ENCODE peak calls at places on chromosome X, in seven cellular contexts. T is AG10803, N is PC-3, Y is foreskin fibroblast, G is AG09309, W is MM.1S, V is astrocyte of the spinal cord. Z is an unnamed sample.

GRCh38 chrX:33307954-33308353 is 96.6 kb upstream of the DMD start:
- DNase-seq in T (no peak), N (peak; percentile 1), Y (peak; percentile 6), G (no peak), W (no peak), V (no peak), Z (peak; percentile 22)

GRCh38 chrX:45758319-45758718 is 557.6 kb upstream of the DIPK2B start:
- DNase-seq in T (peak; percentile 91), N (peak; percentile 83), Y (peak; percentile 83), G (peak; percentile 84), W (peak; percentile 71), V (peak; percentile 92), Z (peak; percentile 93)

GRCh38 chrX:134460861-134461218 is 875 bp downstream of the HPRT1 start:
- DNase-seq in T (peak; percentile 3), N (peak; percentile 16), Y (peak; percentile 25), G (no peak), W (peak; percentile 18), V (peak; percentile 24), Z (peak; percentile 13)

GRCh38 chrX:40527543-40527942 is 53.2 kb upstream of the ATP6AP2 start:
- DNase-seq in T (no peak), N (no peak), Y (no peak), G (no peak), W (no peak), V (no peak), Z (no peak)

GRCh38 chrX:69093960-69094935 is 71.0 kb downstream of the PJA1 start:
- DNase-seq in T (peak; percentile 63), N (peak; percentile 67), Y (peak; percentile 54), G (peak; percentile 14), W (no peak), V (peak; percentile 56), Z (peak; percentile 72)

GRCh38 chrX:9569875-9570274 is 105.0 kb downstream of the TBL1X start:
- DNase-seq in T (peak; percentile 68), N (no peak), Y (no peak), G (no peak), W (no peak), V (peak; percentile 61), Z (peak; percentile 51)

GRCh38 chrX:150205011-150205410 is 158.1 kb upstream of the MAMLD1 start:
- DNase-seq in T (no peak), N (no peak), Y (peak; percentile 26), G (no peak), W (no peak), V (no peak), Z (peak; percentile 19)

GRCh38 chrX:81377329-81377728 is 175.4 kb downstream of the SH3BGRL start:
- DNase-seq in T (peak; percentile 24), N (peak; percentile 63), Y (peak; percentile 31), G (peak; percentile 7), W (peak; percentile 33), V (peak; percentile 31), Z (peak; percentile 47)

GRCh38 chrX:80306007-80306406 is 114.2 kb upstream of the TENT5D start:
- DNase-seq in T (no peak), N (peak; percentile 58), Y (no peak), G (no peak), W (no peak), V (no peak), Z (no peak)

DNA sequence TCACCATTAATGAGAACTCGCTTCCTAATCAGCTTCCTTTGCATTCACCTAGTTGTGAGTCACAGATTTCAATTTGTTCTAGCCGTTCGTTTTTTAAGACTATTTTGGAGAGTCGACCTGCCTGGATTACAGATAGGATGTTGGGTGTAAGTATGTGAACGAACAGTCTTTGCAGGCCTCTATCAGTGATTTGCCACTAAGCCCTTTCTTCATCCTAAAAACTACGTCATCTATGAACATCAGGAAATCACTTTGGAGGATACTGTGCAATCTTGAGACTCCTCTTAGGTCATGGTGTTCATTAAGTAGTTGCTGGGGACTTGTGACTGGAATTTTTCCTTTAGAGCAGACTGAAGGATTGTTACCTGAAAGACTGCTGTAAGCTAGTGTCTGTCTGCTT is 1.1 kb downstream of the POLA1 start:
- DNase-seq in T (no peak), N (no peak), Y (no peak), G (no peak), W (no peak), V (no peak), Z (peak; percentile 6)
- H3K4me3 ChIP-seq in T (no peak overlapping the region), N (peak overlapping the region; percentile 90), Y (peak overlapping the region; percentile 72), G (no peak overlapping the region), W (peak overlapping the region; percentile 84), V (no peak overlapping the region), Z (no peak overlapping the region)

GRCh38 chrX:4588893-4589292 is 875.4 kb upstream of the PRKX start:
- DNase-seq in T (no peak), N (peak; percentile 70), Y (peak; percentile 6), G (no peak), W (no peak), V (no peak), Z (no peak)
- TF ChIP-seq CTCF in T (no peak), N (no peak), Y (no peak), G (no peak), W (no peak), V (no peak), Z (no peak)

GRCh38 chrX:30814978-30815377 is 74.1 kb downstream of the TAB3 start:
- DNase-seq in T (no peak), N (no peak), Y (no peak), G (no peak), W (no peak), V (no peak), Z (no peak)
- H3K4me3 ChIP-seq in T (no peak overlapping the region), N (no peak overlapping the region), Y (no peak overlapping the region), G (no peak overlapping the region), W (no peak overlapping the region), V (no peak overlapping the region), Z (no peak overlapping the region)

DNA sequence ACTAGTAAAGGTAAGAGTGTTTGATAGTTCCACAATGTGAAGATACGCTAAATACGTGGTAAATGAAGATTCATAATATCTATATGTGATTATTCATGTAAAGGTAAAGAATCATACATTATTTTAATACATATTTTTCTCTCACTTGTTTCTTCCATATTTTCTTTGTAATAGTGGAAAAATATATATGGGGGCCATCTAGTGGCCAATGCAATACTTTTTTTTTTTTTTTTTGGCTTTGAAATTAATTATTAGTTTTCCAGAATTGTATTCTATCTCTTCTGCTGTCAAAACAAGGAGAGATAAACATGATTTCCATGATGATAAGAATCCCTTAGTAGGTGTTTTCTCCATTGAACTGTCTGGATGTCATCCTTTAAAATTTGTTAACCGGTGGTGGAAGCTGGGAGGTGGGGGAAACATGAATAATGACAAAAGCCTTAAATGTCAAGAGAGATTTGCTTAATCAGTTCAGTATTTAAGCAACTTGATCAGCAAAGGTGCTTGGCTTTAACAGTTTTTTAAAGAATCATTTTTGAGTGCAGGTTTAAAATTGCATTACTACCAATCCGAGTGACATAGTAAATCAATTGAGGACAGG is 508.7 kb upstream of the HTR2C start:
- DNase-seq in T (no peak), N (no peak), Y (no peak), G (no peak), W (no peak), V (peak; percentile 2), Z (peak; percentile 0)
- TF ChIP-seq CTCF in T (peak; percentile 33), N (peak; percentile 49), Y (peak; percentile 3), G (peak; percentile 18), W (peak; percentile 44), V (peak; percentile 30), Z (no peak)

GRCh38 chrX:25004040-25004439 is 11.7 kb downstream of the ARX start:
- DNase-seq in T (no peak), N (no peak), Y (no peak), G (no peak), W (no peak), V (no peak), Z (no peak)

GRCh38 chrX:25001808-25002657 is 13.7 kb downstream of the ARX start:
- DNase-seq in T (no peak), N (no peak), Y (no peak), G (no peak), W (no peak), V (no peak), Z (no peak)

GRCh38 chrX:25003066-25003849 is 12.5 kb downstream of the ARX start:
- DNase-seq in T (no peak), N (no peak), Y (no peak), G (no peak), W (no peak), V (no peak), Z (no peak)

GRCh38 chrX:25004485-25005032 is 11.2 kb downstream of the ARX start:
- DNase-seq in T (no peak), N (no peak), Y (peak; percentile 27), G (no peak), W (no peak), V (no peak), Z (no peak)

DNA sequence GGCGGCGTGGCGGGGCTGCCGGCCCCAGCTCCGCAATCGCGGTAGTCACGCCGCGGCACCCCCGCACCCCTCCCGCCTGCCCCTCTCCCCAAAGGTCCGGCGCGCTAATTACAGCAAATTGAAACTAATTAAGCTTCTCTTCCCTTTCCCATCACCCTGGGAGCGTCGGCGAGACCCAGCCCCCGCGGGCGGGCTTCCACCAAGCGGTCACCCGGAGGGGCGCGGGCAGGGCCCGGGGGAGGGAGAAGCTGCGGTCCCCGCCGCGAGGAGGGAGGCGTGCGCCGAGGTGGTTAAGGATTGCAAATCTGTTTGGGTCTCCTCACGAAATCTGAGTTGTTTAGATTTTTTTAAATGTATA is 13.1 kb downstream of the ARX start:
- DNase-seq in T (no peak), N (no peak), Y (no peak), G (no peak), W (no peak), V (no peak), Z (no peak)
- H3K4me3 ChIP-seq in T (no peak overlapping the region), N (no peak overlapping the region), Y (peak overlapping the region; percentile 29), G (no peak overlapping the region), W (no peak overlapping the region), V (peak overlapping the region; percentile 12), Z (no peak overlapping the region)

DNA sequence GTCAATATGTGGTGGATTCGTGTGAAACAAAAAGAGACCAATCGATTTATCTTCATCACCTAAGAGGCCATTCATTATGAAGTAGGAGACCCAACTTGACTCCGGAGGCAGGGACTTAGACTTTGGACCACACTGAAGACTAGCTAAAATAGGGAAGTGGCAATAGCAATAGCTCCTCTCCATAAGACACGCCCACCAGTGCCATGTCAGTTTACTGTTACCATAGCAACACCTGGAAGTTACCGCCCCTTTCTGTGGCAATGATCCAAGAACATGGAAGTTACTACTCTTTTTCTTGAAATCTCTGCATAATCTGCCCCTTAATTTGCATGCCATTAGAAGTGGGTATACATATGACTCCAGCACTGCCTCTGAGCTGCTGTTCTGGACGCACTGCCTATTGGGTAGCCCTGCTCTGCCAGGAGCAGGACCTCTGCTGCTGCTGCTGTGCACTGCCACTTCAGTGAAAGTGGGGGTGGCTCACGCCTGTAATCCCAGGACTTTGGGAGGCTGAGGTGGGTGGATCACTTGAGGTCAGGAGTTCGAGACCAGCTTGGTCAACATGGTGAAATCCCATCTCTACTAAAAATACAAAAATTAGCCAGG is 163.2 kb downstream of the PRKX start:
- DNase-seq in T (no peak), N (peak; percentile 16), Y (peak; percentile 8), G (no peak), W (no peak), V (no peak), Z (peak; percentile 21)
- TF ChIP-seq CTCF in T (no peak), N (no peak), Y (no peak), G (no peak), W (no peak), V (no peak), Z (no peak)